ENCODE peak calls at places on chromosome 10, in six cellular contexts. C is GM12891, J is H1, L is GM12878, N is K562, E is HepG2. P is an unnamed sample.

GRCh38 chr10:84563868-84564267 is 235.5 kb downstream of the CCSER2 start:
- DNase-seq in C (no peak), J (no peak), L (peak), N (no peak), E (no peak), P (no peak)

GRCh38 chr10:129759214-129760002 is 204.7 kb downstream of the EBF3 start:
- DNase-seq in C (no peak), J (peak), L (no peak), N (no peak), E (no peak), P (no peak)

GRCh38 chr10:73159038-73159648 is 8.7 kb downstream of the ECD start:
- DNase-seq in C (no peak), J (peak), L (peak), N (peak), E (peak), P (peak)

GRCh38 chr10:843703-844102 is 87.8 kb downstream of the LARP4B start:
- DNase-seq in C (no peak), J (no peak), L (no peak), N (no peak), E (no peak), P (no peak)

GRCh38 chr10:77925795-77926565 is 575 bp downstream of the DLG5 start:
- DNase-seq in C (no peak), J (peak), L (no peak), N (no peak), E (no peak), P (peak)

GRCh38 chr10:103350175-103350521 is 792 bp downstream of the PCGF6 start:
- DNase-seq in C (no peak), J (no peak), L (no peak), N (no peak), E (no peak), P (no peak)

GRCh38 chr10:92990615-92991014 is 70.0 kb upstream of the CYP26C1 start:
- DNase-seq in C (peak), J (no peak), L (no peak), N (peak), E (no peak), P (no peak)

GRCh38 chr10:26805567-26806245 is 55.1 kb downstream of the ABI1 start:
- DNase-seq in C (no peak), J (no peak), L (no peak), N (no peak), E (no peak), P (no peak)

GRCh38 chr10:120789804-120790203 is 61.4 kb upstream of the WDR11 start:
- DNase-seq in C (no peak), J (no peak), L (no peak), N (no peak), E (no peak), P (no peak)

GRCh38 chr10:86699125-86699524 is 30.8 kb downstream of the LDB3 start:
- DNase-seq in C (no peak), J (no peak), L (no peak), N (no peak), E (no peak), P (no peak)

GRCh38 chr10:127027786-127028185 is 122.6 kb downstream of the DOCK1 start:
- DNase-seq in C (no peak), J (no peak), L (no peak), N (no peak), E (no peak), P (no peak)

GRCh38 chr10:944034-944831 is 12.7 kb upstream of the LARP4B start:
- DNase-seq in C (no peak), J (no peak), L (no peak), N (no peak), E (no peak), P (no peak)

GRCh38 chr10:93412801-93413200 is 69.3 kb downstream of the MYOF start:
- DNase-seq in C (no peak), J (no peak), L (no peak), N (no peak), E (no peak), P (no peak)

GRCh38 chr10:49310460-49310859 is 11.5 kb downstream of the C10orf71 start:
- DNase-seq in C (no peak), J (no peak), L (no peak), N (no peak), E (no peak), P (no peak)

GRCh38 chr10:59003203-59003602 is 173.2 kb upstream of the PHYHIPL start:
- DNase-seq in C (no peak), J (no peak), L (no peak), N (no peak), E (no peak), P (no peak)

GRCh38 chr10:828191-828590 is 103.3 kb downstream of the LARP4B start:
- DNase-seq in C (no peak), J (no peak), L (no peak), N (no peak), E (no peak), P (no peak)

GRCh38 chr10:3904419-3904975 is 119.5 kb upstream of the KLF6 start:
- DNase-seq in C (no peak), J (no peak), L (no peak), N (no peak), E (no peak), P (no peak)

GRCh38 chr10:35244549-35244948 is 91.8 kb upstream of the CCNY start:
- DNase-seq in C (no peak), J (no peak), L (no peak), N (no peak), E (no peak), P (no peak)
- TF ChIP-seq TAF1 in C (no peak), J (no peak), L (no peak), N (no peak), E (no peak), P (no peak)

GRCh38 chr10:18140957-18141888 is 999 bp downstream of the CACNB2 start:
- DNase-seq in C (peak), J (peak), L (no peak), N (no peak), E (no peak), P (no peak)
- TF ChIP-seq POLR2A in C (no peak), J (no peak), L (no peak), N (no peak), E (no peak), P (no peak)

GRCh38 chr10:31055573-31056251 is 24.0 kb upstream of the ZNF438 start:
- DNase-seq in C (no peak), J (no peak), L (no peak), N (no peak), E (no peak), P (no peak)

GRCh38 chr10:31051703-31052102 is 20.0 kb upstream of the ZNF438 start:
- DNase-seq in C (no peak), J (no peak), L (no peak), N (no peak), E (no peak), P (no peak)
- TF ChIP-seq POLR2AphosphoS5 in C (no peak), J (no peak), L (no peak), N (no peak), E (no peak), P (no peak)

GRCh38 chr10:101848894-101849351 is 5.3 kb upstream of the KCNIP2 start:
- DNase-seq in C (no peak), J (no peak), L (no peak), N (no peak), E (no peak), P (no peak)
- TF ChIP-seq TAF1 in C (no peak), J (no peak), L (no peak), N (no peak), E (no peak), P (no peak)

GRCh38 chr10:113073549-113074189 is 123.6 kb downstream of the TCF7L2 start:
- DNase-seq in C (no peak), J (no peak), L (no peak), N (peak), E (peak), P (no peak)
- TF ChIP-seq POLR2A in C (no peak), J (no peak), L (no peak), N (no peak), E (peak), P (no peak)

GRCh38 chr10:98459385-98459784 is 12.7 kb upstream of the HPS1 start:
- DNase-seq in C (no peak), J (no peak), L (no peak), N (peak), E (no peak), P (no peak)

GRCh38 chr10:98463022-98463421 is 16.3 kb upstream of the HPS1 start:
- DNase-seq in C (no peak), J (no peak), L (no peak), N (peak), E (no peak), P (no peak)

GRCh38 chr10:98461500-98461842 is 14.7 kb upstream of the HPS1 start:
- DNase-seq in C (no peak), J (no peak), L (no peak), N (no peak), E (no peak), P (no peak)

GRCh38 chr10:98458812-98459211 is 12.1 kb upstream of the HPS1 start:
- DNase-seq in C (no peak), J (no peak), L (no peak), N (no peak), E (no peak), P (no peak)

GRCh38 chr10:98460837-98461499 is 14.2 kb upstream of the HPS1 start:
- DNase-seq in C (no peak), J (no peak), L (no peak), N (peak), E (peak), P (no peak)
- TF ChIP-seq POLR2AphosphoS5 in C (no peak), J (no peak), L (no peak), N (peak), E (no peak), P (no peak)

P was measured in GM12892.